ENCODE peak calls at places on chromosomes 11 and 22, in seven cellular contexts. X is esophagus squamous epithelium, Z is lower leg skin, J is HCT116, C is heart left ventricle, I is Peyer's patch, Q is A549. T is an unnamed sample.

GRCh38 chr11:34075178-34075820 is 23.8 kb downstream of the CAPRIN1 start:
- DNase-seq in J (peak), I (no peak), Z (no peak), X (no peak), Q (no peak), C (no peak), T (no peak)

GRCh38 chr11:125078516-125079140 is 15.5 kb downstream of the SLC37A2 start:
- DNase-seq in I (no peak), Q (no peak), J (no peak), X (no peak), C (no peak), Z (no peak), T (no peak)

GRCh38 chr11:133843454-133843987 is 1.8 kb downstream of the SPATA19 start:
- DNase-seq in I (no peak), Z (peak), X (no peak), C (no peak), Q (no peak), J (no peak), T (no peak)

GRCh38 chr11:58647141-58647699 is 24.8 kb downstream of the CNTF start:
- DNase-seq in Q (no peak), J (no peak), I (no peak), X (no peak), C (no peak), Z (no peak), T (no peak)

GRCh38 chr11:76025068-76025467 is 181.2 kb downstream of the WNT11 start:
- DNase-seq in Z (no peak), X (no peak), C (no peak), I (no peak), Q (no peak), J (no peak), T (no peak)

GRCh38 chr11:59172345-59173079 is 580 bp downstream of the DTX4 start:
- DNase-seq in X (no peak), I (peak), C (no peak), Q (no peak), J (no peak), Z (peak), T (peak)

GRCh38 chr11:60810583-60810982 is 25.4 kb downstream of the MS4A10 start:
- DNase-seq in J (no peak), Q (no peak), Z (no peak), C (no peak), I (peak), X (no peak), T (no peak)

GRCh38 chr22:41603873-41604332 is 14.3 kb upstream of the PMM1 start:
- DNase-seq in Z (no peak), I (no peak), J (no peak), C (no peak), X (no peak), Q (no peak), T (peak)

GRCh38 chr11:93921695-93922468 is 71.5 kb upstream of the VSTM5 start:
- DNase-seq in Z (no peak), C (peak), I (no peak), X (peak), J (peak), Q (peak), T (no peak)

GRCh38 chr11:62567018-62567633 is 6.6 kb downstream of the EEF1G start:
- DNase-seq in X (no peak), C (no peak), Q (no peak), Z (no peak), J (no peak), I (no peak), T (peak)

GRCh38 chr11:112128483-112129121 is 35.3 kb downstream of the IL18 start:
- DNase-seq in I (peak), Z (peak), C (peak), X (no peak), J (peak), Q (peak), T (no peak)

GRCh38 chr11:123069878-123070821 is 8.2 kb upstream of the HSPA8 start:
- DNase-seq in Q (no peak), J (no peak), Z (no peak), I (no peak), X (no peak), C (no peak), T (no peak)

GRCh38 chr22:46380069-46380468 is 44.6 kb downstream of the TRMU start:
- DNase-seq in X (no peak), C (no peak), Q (no peak), I (no peak), Z (no peak), J (no peak), T (no peak)

GRCh38 chr22:18024276-18024939 is at the start of gene MICAL3:
- DNase-seq in J (peak), C (peak), X (no peak), Q (peak), I (peak), Z (no peak), T (peak)

GRCh38 chr11:84866922-84867321 is 760.2 kb downstream of the DLG2 start:
- DNase-seq in C (no peak), Q (no peak), J (no peak), Z (no peak), X (no peak), I (no peak), T (no peak)

GRCh38 chr22:22776121-22776520 is 111.5 kb upstream of the IGLL5 start:
- DNase-seq in Z (no peak), X (no peak), J (no peak), C (no peak), I (no peak), Q (no peak), T (no peak)

GRCh38 chr11:102664001-102664752 is 39.0 kb upstream of the MMP20 start:
- DNase-seq in I (no peak), Z (no peak), Q (peak), C (no peak), X (no peak), J (peak), T (no peak)

GRCh38 chr11:131157678-131158077 is 212.7 kb upstream of the NTM start:
- DNase-seq in J (no peak), C (no peak), Z (no peak), X (no peak), Q (no peak), I (no peak), T (no peak)

GRCh38 chr22:40320687-40321086 is 25.6 kb upstream of the ADSL start:
- DNase-seq in X (no peak), J (no peak), Z (no peak), Q (no peak), C (no peak), I (no peak), T (no peak)
- TF ChIP-seq CTCF in X (no peak), J (no peak), Z (no peak), Q (no peak), C (no peak), I (no peak), T (no peak)

GRCh38 chr22:26675687-26676273 is 18.4 kb downstream of the MIAT start:
- DNase-seq in I (no peak), C (no peak), J (no peak), Z (no peak), X (no peak), Q (no peak), T (no peak)

GRCh38 chr22:26672590-26673468 is 15.4 kb downstream of the MIAT start:
- DNase-seq in I (peak), J (peak), C (peak), Q (peak), Z (peak), X (peak), T (peak)

GRCh38 chr22:26673485-26673884 is 16.1 kb downstream of the MIAT start:
- DNase-seq in Z (no peak), Q (no peak), I (no peak), J (no peak), C (no peak), X (no peak), T (no peak)

GRCh38 chr22:26672060-26672471 is 14.7 kb downstream of the MIAT start:
- DNase-seq in I (no peak), Q (no peak), C (no peak), J (no peak), Z (peak), X (no peak), T (peak)

DNA sequence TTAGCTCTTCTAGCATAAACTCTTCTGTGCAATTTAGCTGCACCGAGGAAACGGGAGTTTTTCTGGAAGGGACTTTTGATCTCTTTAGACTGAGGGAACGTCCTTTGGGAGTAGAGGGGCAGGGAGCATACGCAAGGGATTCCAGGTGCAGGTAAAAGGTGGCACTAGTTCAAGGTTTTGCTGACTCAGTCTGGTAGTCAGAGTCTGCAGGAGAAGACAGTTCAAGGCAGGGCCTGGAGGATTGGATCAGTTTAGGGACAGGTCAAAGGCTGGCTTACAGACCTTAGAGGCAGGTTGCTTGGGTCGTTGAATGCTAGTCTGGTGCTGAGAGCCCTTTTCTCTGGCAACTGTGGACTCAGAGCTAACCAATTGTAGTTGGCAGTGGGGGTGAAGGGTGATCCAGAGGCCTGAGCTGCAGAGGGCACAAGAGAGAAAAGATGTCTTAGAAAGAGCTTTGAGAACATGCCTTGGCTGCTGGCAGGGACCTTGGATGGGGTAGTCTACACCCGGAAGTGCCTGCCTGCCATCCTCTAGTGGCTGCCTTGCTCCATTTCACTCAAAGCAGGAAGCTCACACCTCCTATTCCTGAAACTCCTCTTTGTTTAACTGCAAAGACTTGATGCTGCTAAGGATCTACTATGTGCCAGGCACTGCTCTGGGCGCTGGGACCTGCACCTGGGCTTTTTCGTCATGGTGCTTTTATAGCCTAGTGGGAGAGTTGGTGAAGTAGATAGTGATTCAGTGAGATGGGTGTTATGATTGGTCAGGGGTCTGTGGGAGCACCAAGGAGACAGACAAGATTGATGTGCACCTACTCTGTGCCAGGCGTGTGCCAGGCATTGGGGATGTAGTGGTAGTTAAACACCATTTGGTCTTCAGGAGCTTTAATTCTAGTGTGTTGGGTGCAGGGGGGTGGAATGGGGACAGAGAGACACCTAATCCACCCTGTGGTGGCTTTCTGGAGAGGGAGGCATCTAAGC is 17.1 kb downstream of the MIAT start:
- DNase-seq in I (no peak), Q (no peak), Z (no peak), X (no peak), C (no peak), J (no peak), T (peak)
- TF ChIP-seq POLR2A in I (no peak), Q (no peak), Z (no peak), X (no peak), C (no peak), J (no peak), T (no peak)

DNA sequence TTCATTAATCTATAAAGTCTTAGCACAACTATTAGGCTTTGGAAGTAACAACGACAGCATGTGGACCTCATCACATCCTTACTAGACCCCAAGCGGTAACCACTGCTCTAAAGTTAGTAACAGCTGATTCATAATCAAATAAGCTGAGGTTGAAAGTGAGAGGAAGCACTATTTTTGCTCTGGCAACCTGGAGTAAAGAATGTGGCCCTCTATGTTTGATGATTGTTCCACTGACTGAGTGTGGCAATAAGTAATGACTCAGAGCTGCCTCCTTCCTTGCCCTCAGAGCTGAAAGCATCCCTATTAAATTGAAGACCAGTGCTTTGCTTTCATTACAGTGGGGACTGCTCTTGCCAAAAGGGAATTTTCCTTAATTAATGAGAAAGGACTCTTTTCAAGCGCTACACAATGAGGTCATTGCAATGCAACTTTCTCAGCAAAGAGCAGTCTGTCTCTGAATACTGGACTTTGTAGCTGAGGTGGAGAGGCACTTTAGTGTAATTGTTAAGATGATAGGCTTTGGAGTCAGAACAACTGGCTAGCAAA is 906.1 kb upstream of the RAG2 start:
- DNase-seq in I (no peak), J (no peak), X (no peak), Z (no peak), Q (no peak), C (no peak), T (no peak)
- H3K4me3 ChIP-seq in I (no peak), J (no peak), X (no peak), Z (no peak), Q (no peak), C (no peak), T (no peak)

DNA sequence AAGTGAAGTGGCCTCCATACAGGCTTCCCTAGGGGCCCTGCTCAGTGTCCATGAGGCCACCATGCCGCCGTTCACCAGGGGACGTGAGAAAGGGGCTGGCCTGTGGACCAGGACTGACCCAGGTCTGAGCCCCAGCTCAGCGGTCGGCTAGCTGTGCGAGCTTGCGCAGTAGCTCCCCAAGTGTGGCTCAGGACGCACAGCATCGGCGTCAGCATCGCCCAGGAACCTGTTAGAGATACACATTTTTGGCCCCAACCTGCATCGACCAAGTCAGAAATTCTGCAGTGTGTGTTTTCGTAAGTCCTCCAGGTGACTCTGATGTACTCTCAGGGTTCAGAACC is 429 bp downstream of the TP53AIP1 start:
- DNase-seq in J (no peak), C (no peak), Z (no peak), X (no peak), Q (no peak), I (no peak), T (no peak)
- TF ChIP-seq CTCF in J (no peak), C (no peak), Z (no peak), X (no peak), Q (no peak), I (no peak), T (no peak)

T was measured in spleen.